ENCODE peak calls at places on chromosomes 5 and 9, in four cellular contexts. One of them, this sample, is unnamed.

GRCh38 chr5:31250201-31250600 is 56.7 kb downstream of the CDH6 start:
- DNase-seq in pancreas: no peak
- DNase-seq in type B pancreatic cell: no peak
- DNase-seq in AG04449: no peak
- DNase-seq in this sample: no peak

GRCh38 chr5:17895296-17896058 is 261.2 kb downstream of the TAF11L14 start:
- DNase-seq in pancreas: no peak
- DNase-seq in type B pancreatic cell: no peak
- DNase-seq in AG04449: no peak
- DNase-seq in this sample: no peak

GRCh38 chr9:79165006-79165405 is 406.8 kb upstream of the TLE4 start:
- DNase-seq in pancreas: no peak
- DNase-seq in type B pancreatic cell: no peak
- DNase-seq in AG04449: no peak
- DNase-seq in this sample: no peak

GRCh38 chr5:146345578-146346366 is 7.1 kb downstream of the POU4F3 start:
- DNase-seq in pancreas: no peak
- DNase-seq in type B pancreatic cell: no peak
- DNase-seq in AG04449: no peak
- DNase-seq in this sample: no peak

GRCh38 chr5:62791059-62791458 is 212.4 kb downstream of the LRRC70 start:
- DNase-seq in pancreas: no peak
- DNase-seq in type B pancreatic cell: no peak
- DNase-seq in AG04449: no peak
- DNase-seq in this sample: no peak

GRCh38 chr5:128869970-128870747 is 95.1 kb upstream of the SLC27A6 start:
- DNase-seq in pancreas: no peak
- DNase-seq in type B pancreatic cell: no peak
- DNase-seq in AG04449: no peak
- DNase-seq in this sample: no peak

GRCh38 chr9:128203842-128204551 is 818 bp downstream of the DNM1 start:
- DNase-seq in pancreas: peak; percentile 37
- DNase-seq in type B pancreatic cell: no peak
- DNase-seq in AG04449: no peak
- DNase-seq in this sample: no peak

GRCh38 chr9:120513825-120514598 is 66.0 kb downstream of the CDK5RAP2 start:
- DNase-seq in pancreas: no peak
- DNase-seq in type B pancreatic cell: no peak
- DNase-seq in AG04449: no peak
- DNase-seq in this sample: no peak

DNA sequence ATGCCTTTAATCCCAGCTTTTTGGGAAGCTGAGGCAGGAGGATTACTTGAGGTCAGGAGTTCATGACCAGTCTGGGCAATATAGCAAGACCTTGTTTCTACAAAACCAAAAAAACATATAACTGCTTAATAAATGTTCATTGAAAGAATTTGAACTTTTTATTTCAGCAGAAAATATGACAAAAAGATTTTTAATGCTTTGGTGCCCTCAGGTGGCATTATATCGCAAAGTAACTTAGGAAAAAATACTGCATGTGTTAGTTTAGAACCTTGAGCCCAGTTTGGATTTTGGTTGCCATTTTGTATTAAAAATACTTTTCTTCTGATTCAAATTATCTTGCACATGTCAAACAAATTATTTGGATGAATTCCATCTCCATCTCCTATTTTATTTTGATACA is 103.2 kb downstream of the GPBP1 start:
- DNase-seq in pancreas: no peak
- DNase-seq in type B pancreatic cell: no peak
- DNase-seq in AG04449: no peak
- DNase-seq in this sample: no peak
- TF ChIP-seq CTCF in pancreas: no peak
- TF ChIP-seq CTCF in type B pancreatic cell: peak; percentile 63
- TF ChIP-seq CTCF in AG04449: peak; percentile 2
- TF ChIP-seq CTCF in this sample: peak; percentile 60

DNA sequence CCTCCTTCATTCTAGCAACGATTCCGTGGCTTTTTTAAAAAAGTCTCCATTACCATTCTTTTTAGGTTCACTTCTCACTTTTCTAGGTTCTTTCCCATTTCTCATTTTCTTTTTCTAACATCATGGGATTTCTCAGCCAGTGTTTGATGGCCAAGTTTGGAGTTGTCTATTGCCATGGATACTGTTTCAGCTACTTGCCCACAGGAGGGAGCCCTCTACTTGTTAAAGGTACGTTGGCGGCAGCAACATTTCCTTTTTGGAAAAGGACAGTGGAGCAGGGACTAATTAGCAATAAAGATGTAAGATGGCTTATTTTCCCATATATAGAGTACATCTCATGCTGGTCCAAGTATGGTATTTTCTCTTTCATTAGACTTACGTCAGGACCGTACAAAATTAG is 2257.5 kb upstream of the C9orf72 start:
- DNase-seq in pancreas: no peak
- DNase-seq in type B pancreatic cell: no peak
- DNase-seq in AG04449: no peak
- DNase-seq in this sample: no peak
- TF ChIP-seq CTCF in pancreas: no peak
- TF ChIP-seq CTCF in type B pancreatic cell: peak; percentile 80
- TF ChIP-seq CTCF in AG04449: no peak
- TF ChIP-seq CTCF in this sample: peak; percentile 30

DNA sequence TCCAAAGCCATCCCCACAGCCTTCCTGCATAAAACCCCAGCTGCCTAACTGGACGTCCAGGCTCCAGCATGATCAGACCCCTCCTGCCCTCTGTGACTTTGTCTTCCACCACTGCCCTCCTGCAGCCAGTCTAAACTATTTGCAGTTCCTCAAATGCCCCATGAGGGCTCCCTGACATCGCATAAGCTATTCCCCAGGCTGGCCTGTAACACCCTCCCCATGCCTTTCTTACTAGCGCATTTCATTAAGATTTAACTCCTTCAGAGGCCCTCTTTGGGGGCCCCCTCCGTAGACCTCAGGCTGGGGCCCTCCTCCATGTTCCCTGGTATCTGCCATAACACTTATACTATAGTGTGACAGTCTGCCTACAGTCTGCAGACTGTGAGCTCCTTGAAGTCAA is 15.5 kb upstream of the SMIM23 start:
- DNase-seq in pancreas: no peak
- DNase-seq in type B pancreatic cell: no peak
- DNase-seq in AG04449: no peak
- DNase-seq in this sample: peak; percentile 56
- TF ChIP-seq CTCF in pancreas: no peak
- TF ChIP-seq CTCF in type B pancreatic cell: no peak
- TF ChIP-seq CTCF in AG04449: no peak
- TF ChIP-seq CTCF in this sample: no peak

DNA sequence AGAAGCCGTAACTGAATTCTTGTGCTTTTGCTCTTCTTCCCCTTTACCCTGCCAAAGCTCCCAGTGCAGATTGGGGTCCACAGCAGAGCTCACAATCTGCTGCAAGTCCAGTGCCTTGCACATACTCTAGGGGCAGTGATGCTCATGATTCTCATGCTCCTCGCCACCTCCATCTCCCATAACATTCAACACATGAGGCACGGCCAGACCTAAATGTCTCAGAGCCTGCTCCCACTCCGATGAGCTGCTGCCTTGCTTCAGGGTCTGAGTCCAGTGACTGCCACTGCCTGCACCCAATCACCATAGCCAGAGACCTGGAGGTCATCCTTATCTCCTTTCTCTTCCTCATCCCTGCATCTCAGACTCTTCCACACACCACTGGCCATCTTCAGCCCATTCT is 10.5 kb downstream of the CSF1R start:
- DNase-seq in pancreas: no peak
- DNase-seq in type B pancreatic cell: peak; percentile 43
- DNase-seq in AG04449: no peak
- DNase-seq in this sample: peak; percentile 57
- TF ChIP-seq CTCF in pancreas: no peak
- TF ChIP-seq CTCF in type B pancreatic cell: peak; percentile 28
- TF ChIP-seq CTCF in AG04449: no peak
- TF ChIP-seq CTCF in this sample: no peak

DNA sequence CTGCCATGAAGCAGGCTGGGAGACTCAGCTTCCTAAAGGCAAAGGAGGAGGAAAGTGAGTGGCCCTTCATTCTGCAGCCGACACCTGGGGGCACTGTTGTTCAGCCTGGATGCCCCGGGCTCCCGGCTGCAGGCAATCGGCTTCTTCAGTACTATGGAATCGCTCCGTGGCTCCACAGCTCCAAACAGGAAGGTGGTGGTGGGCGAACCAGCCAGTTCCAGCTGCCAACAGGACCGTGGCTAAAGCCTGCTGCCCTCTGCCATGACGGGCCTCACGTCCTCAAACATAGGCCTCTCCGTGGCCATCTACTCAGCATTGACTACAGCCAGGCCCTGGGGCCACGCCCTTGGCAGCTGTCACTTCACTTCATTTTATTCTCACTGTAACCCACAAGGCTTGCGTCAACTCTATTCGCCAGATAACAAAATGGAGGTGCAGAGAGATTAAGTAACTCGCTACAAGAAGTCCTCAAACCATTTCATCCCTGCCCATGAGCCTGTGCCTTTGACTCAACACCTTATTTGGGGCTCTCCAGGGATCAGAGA is 38.1 kb downstream of the PAX5 start:
- DNase-seq in pancreas: peak; percentile 53
- DNase-seq in type B pancreatic cell: no peak
- DNase-seq in AG04449: no peak
- DNase-seq in this sample: no peak
- TF ChIP-seq CTCF in pancreas: peak; percentile 45
- TF ChIP-seq CTCF in type B pancreatic cell: peak; percentile 75
- TF ChIP-seq CTCF in AG04449: peak; percentile 73
- TF ChIP-seq CTCF in this sample: peak; percentile 52

DNA sequence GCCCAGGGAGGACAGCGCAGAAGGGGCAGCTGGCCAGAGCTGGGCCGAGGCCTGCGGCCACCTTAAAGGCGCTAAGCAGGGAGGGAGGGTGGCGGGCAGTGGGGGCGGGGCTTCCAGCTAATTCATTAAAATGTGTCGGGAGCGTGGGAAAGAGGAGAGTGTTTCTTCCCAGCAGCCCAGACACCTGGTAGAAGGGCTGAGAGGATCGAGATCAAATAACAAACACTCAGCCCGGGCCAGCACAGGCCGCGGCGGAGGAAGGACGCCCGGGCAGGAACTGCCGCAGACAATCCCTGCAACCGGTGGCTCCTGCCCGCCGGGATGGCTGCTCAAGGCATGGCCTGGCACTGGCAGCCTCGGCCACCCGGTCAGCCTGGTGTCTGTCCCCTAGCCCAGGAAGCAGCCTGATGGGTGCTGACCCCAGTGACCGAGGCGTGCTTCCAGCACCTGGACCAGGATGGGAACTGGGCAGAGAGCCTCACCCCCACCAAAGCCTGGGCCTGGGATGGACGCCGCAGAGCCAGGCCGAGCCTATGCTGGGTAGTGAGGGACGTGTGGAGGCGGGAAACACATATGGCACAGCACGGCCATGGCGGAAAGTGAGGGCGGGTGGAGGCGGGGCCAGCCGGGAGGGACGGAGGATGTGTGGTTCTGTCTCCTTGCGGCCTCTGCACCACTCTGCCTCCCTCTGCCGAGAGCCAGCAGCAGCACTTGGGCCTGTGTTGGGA is 3.2 kb upstream of the NRARP start:
- DNase-seq in pancreas: peak; percentile 91
- DNase-seq in type B pancreatic cell: peak; percentile 68
- DNase-seq in AG04449: no peak
- DNase-seq in this sample: no peak
- TF ChIP-seq CTCF in pancreas: no peak
- TF ChIP-seq CTCF in type B pancreatic cell: no peak
- TF ChIP-seq CTCF in AG04449: peak; percentile 7
- TF ChIP-seq CTCF in this sample: no peak

GRCh38 chr5:72268260-72268659 is 51.8 kb downstream of the MRPS27 start:
- DNase-seq in pancreas: no peak
- DNase-seq in type B pancreatic cell: no peak
- DNase-seq in AG04449: no peak
- DNase-seq in this sample: no peak

GRCh38 chr5:72269411-72269780 is 50.6 kb downstream of the MRPS27 start:
- DNase-seq in pancreas: no peak
- DNase-seq in type B pancreatic cell: no peak
- DNase-seq in AG04449: no peak
- DNase-seq in this sample: no peak

GRCh38 chr5:72270037-72270436 is 50.0 kb downstream of the MRPS27 start:
- DNase-seq in pancreas: no peak
- DNase-seq in type B pancreatic cell: no peak
- DNase-seq in AG04449: no peak
- DNase-seq in this sample: no peak

GRCh38 chr5:72267685-72268084 is 52.4 kb downstream of the MRPS27 start:
- DNase-seq in pancreas: no peak
- DNase-seq in type B pancreatic cell: no peak
- DNase-seq in AG04449: no peak
- DNase-seq in this sample: no peak

GRCh38 chr5:72268753-72269410 is 51.2 kb downstream of the MRPS27 start:
- DNase-seq in pancreas: peak; percentile 39
- DNase-seq in type B pancreatic cell: no peak
- DNase-seq in AG04449: no peak
- DNase-seq in this sample: no peak
- TF ChIP-seq CTCF in pancreas: peak; percentile 41
- TF ChIP-seq CTCF in type B pancreatic cell: peak; percentile 87
- TF ChIP-seq CTCF in AG04449: peak; percentile 51
- TF ChIP-seq CTCF in this sample: peak; percentile 64

DNA sequence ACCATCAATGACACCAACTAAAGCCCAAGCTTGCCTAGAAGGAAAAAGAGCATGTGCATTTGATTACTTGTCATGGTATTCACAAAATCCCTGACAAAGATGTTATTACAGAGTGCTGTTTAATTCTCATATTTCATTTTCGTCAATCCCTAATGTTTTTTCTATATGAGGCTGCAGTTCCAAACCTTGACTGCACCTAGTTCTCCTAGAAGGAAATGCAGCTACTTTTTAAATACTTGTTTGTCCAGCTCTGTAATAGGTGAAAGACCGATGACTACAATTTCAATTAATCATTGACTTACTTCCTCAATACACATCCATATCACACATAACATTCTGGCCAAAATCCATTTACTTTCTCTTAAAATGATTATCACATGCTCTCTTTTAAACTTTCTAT is 28.1 kb downstream of the CEMIP2 start:
- DNase-seq in pancreas: no peak
- DNase-seq in type B pancreatic cell: no peak
- DNase-seq in AG04449: no peak
- DNase-seq in this sample: no peak
- TF ChIP-seq CTCF in pancreas: no peak
- TF ChIP-seq CTCF in type B pancreatic cell: no peak
- TF ChIP-seq CTCF in AG04449: no peak
- TF ChIP-seq CTCF in this sample: no peak